ENCODE peak calls at places on chromosome 2, in eight cellular contexts. Z, N, H, Q, A, K, D and U are unnamed samples.

GRCh38 chr2:98445167-98445522 is 487 bp downstream of the INPP4A start:
- DNase-seq in Z (no peak), N (no peak), H (no peak), Q (no peak), A (no peak), K (no peak), D (no peak), U (peak; percentile 70)

GRCh38 chr2:37819228-37819627 is 105.9 kb upstream of the RMDN2 start:
- DNase-seq in Z (no peak), N (no peak), H (no peak), Q (no peak), A (no peak), K (peak; percentile 27), D (no peak), U (peak; percentile 96)

GRCh38 chr2:220743203-220743602 is 828.9 kb downstream of the EPHA4 start:
- DNase-seq in Z (no peak), N (no peak), H (no peak), Q (no peak), A (no peak), K (no peak), D (no peak), U (no peak)

GRCh38 chr2:70258532-70258875 is 567 bp downstream of the PCYOX1 start:
- DNase-seq in Z (peak; percentile 59), N (no peak), H (peak; percentile 35), Q (peak; percentile 21), A (peak; percentile 68), K (peak; percentile 56), D (peak; percentile 25), U (peak; percentile 71)

GRCh38 chr2:102337481-102338386 is 17.9 kb upstream of the IL18R1 start:
- DNase-seq in Z (no peak), N (no peak), H (no peak), Q (peak; percentile 43), A (no peak), K (no peak), D (no peak), U (peak; percentile 60)

GRCh38 chr2:210663574-210663973 is 107.2 kb downstream of the CPS1 start:
- DNase-seq in Z (peak; percentile 39), N (no peak), H (peak; percentile 73), Q (peak; percentile 46), A (peak; percentile 48), K (peak; percentile 40), D (peak; percentile 13), U (peak; percentile 30)

GRCh38 chr2:233473386-233473791 is 93.2 kb downstream of the USP40 start:
- DNase-seq in Z (no peak), N (no peak), H (no peak), Q (no peak), A (no peak), K (no peak), D (no peak), U (no peak)

GRCh38 chr2:25822190-25823117 is 55.8 kb downstream of the ASXL2 start:
- DNase-seq in Z (peak; percentile 28), N (no peak), H (peak; percentile 72), Q (no peak), A (peak; percentile 26), K (peak; percentile 54), D (no peak), U (peak; percentile 7)

GRCh38 chr2:32652555-32653209 is 24.8 kb downstream of the TTC27 start:
- DNase-seq in Z (no peak), N (no peak), H (no peak), Q (no peak), A (no peak), K (no peak), D (no peak), U (no peak)

GRCh38 chr2:85655961-85656403 is 12.0 kb downstream of the SFTPB start:
- DNase-seq in Z (no peak), N (no peak), H (no peak), Q (no peak), A (no peak), K (no peak), D (no peak), U (peak; percentile 93)

GRCh38 chr2:173750332-173750731 is 214.8 kb downstream of the SP3 start:
- DNase-seq in Z (peak; percentile 78), N (no peak), H (peak; percentile 82), Q (no peak), A (peak; percentile 17), K (no peak), D (no peak), U (peak; percentile 33)

GRCh38 chr2:85246348-85246747 is 81.4 kb downstream of the TGOLN2 start:
- DNase-seq in Z (no peak), N (no peak), H (no peak), Q (no peak), A (no peak), K (peak; percentile 52), D (no peak), U (peak; percentile 38)

GRCh38 chr2:112920923-112921532 is 10.1 kb downstream of the IL37 start:
- DNase-seq in Z (no peak), N (peak; percentile 49), H (no peak), Q (peak; percentile 91), A (no peak), K (no peak), D (no peak), U (peak; percentile 62)

GRCh38 chr2:218645126-218645525 is 14.3 kb downstream of the ZNF142 start:
- DNase-seq in Z (no peak), N (no peak), H (no peak), Q (peak; percentile 93), A (peak; percentile 42), K (no peak), D (no peak), U (peak; percentile 87)

GRCh38 chr2:209456489-209456888 is 32.6 kb downstream of the MAP2 start:
- DNase-seq in Z (no peak), N (no peak), H (no peak), Q (no peak), A (no peak), K (no peak), D (no peak), U (no peak)

GRCh38 chr2:61759718-61760117 is 94.1 kb downstream of the FAM161A start:
- DNase-seq in Z (no peak), N (no peak), H (no peak), Q (peak; percentile 79), A (no peak), K (no peak), D (no peak), U (peak; percentile 81)

GRCh38 chr2:240413813-240414429 is 21.5 kb upstream of the GPC1 start:
- DNase-seq in Z (no peak), N (no peak), H (no peak), Q (no peak), A (no peak), K (no peak), D (no peak), U (no peak)

GRCh38 chr2:69561041-69561550 is 82.4 kb downstream of the AAK1 start:
- DNase-seq in Z (no peak), N (no peak), H (no peak), Q (peak; percentile 29), A (no peak), K (no peak), D (no peak), U (no peak)

GRCh38 chr2:199019898-199020507 is 437.7 kb downstream of the SATB2 start:
- DNase-seq in Z (peak; percentile 66), N (peak; percentile 21), H (peak; percentile 71), Q (peak; percentile 52), A (peak; percentile 60), K (peak; percentile 3), D (peak; percentile 18), U (peak; percentile 72)

GRCh38 chr2:187013058-187013457 is 164.1 kb upstream of the ZSWIM2 start:
- DNase-seq in Z (no peak), N (no peak), H (no peak), Q (no peak), A (no peak), K (no peak), D (no peak), U (no peak)

GRCh38 chr2:238104521-238105311 is 4.6 kb downstream of the ESPNL start:
- DNase-seq in Z (no peak), N (no peak), H (no peak), Q (no peak), A (no peak), K (peak; percentile 24), D (no peak), U (no peak)

GRCh38 chr2:110929528-110929927 is 191.2 kb upstream of the BCL2L11 start:
- DNase-seq in Z (no peak), N (no peak), H (no peak), Q (no peak), A (no peak), K (no peak), D (no peak), U (no peak)

GRCh38 chr2:29920130-29920577 is 1.2 kb downstream of the ALK start:
- DNase-seq in Z (peak; percentile 94), N (no peak), H (peak; percentile 91), Q (peak; percentile 35), A (peak; percentile 87), K (no peak), D (peak; percentile 68), U (peak; percentile 60)

GRCh38 chr2:181036445-181036844 is 56.0 kb downstream of the UBE2E3 start:
- DNase-seq in Z (no peak), N (no peak), H (no peak), Q (no peak), A (no peak), K (no peak), D (no peak), U (no peak)

GRCh38 chr2:48209214-48209885 is 303.1 kb upstream of the FBXO11 start:
- DNase-seq in Z (no peak), N (no peak), H (no peak), Q (peak; percentile 22), A (no peak), K (no peak), D (no peak), U (peak; percentile 81)

DNA sequence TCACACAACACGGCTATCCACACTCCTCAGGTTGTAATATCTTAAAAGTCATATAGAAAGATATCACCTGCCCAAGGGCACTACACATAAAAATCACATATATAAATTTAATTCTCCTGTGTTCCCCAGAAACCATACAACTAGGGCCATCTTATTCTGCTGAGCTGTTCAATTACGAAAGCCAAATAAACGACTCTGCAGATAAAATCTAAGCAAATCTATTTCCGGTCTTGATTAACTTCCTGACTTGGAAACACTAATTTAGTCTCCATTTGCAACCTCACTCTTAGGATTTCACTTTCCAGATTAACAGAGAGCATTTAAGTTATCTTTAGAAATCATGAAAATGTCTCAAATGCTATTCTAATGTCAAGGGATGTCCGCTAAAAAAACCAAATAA is 23.9 kb upstream of the STK17B start:
- DNase-seq in Z (no peak), N (no peak), H (no peak), Q (no peak), A (no peak), K (no peak), D (no peak), U (no peak)
- TF ChIP-seq EZH2phosphoT487 in Z (no peak), N (no peak), H (no peak), Q (no peak), A (no peak), K (no peak), D (no peak), U (no peak)

GRCh38 chr2:170365686-170366085 is 187.7 kb downstream of the MYO3B start:
- DNase-seq in Z (no peak), N (no peak), H (no peak), Q (no peak), A (no peak), K (no peak), D (no peak), U (no peak)
- H3K27me3 ChIP-seq in Z (no peaks in the 10 kb centered on the region), N (peaks cover 35% of the 10 kb centered on the region), H (no peaks in the 10 kb centered on the region), Q (no peaks in the 10 kb centered on the region), A (peaks cover 59% of the 10 kb centered on the region), K (peaks cover 18% of the 10 kb centered on the region), D (no peaks in the 10 kb centered on the region), U (peaks cover 13% of the 10 kb centered on the region)

GRCh38 chr2:10272464-10272863 is 30.2 kb upstream of the HPCAL1 start:
- DNase-seq in Z (no peak), N (no peak), H (no peak), Q (no peak), A (no peak), K (no peak), D (no peak), U (no peak)
- TF ChIP-seq EZH2phosphoT487 in Z (no peak), N (no peak), H (no peak), Q (no peak), A (no peak), K (no peak), D (no peak), U (no peak)

GRCh38 chr2:34291076-34291475 is 692.0 kb upstream of the FAM98A start:
- DNase-seq in Z (no peak), N (no peak), H (no peak), Q (no peak), A (no peak), K (no peak), D (no peak), U (no peak)
- H3K27me3 ChIP-seq in Z (no peaks in the 10 kb centered on the region), N (no peaks in the 10 kb centered on the region), H (no peaks in the 10 kb centered on the region), Q (no peaks in the 10 kb centered on the region), A (no peaks in the 10 kb centered on the region), K (no peaks in the 10 kb centered on the region), D (no peaks in the 10 kb centered on the region), U (no peaks in the 10 kb centered on the region)